ENCODE peak calls at places on chromosomes 13 and 19, in seven cellular contexts. One of them, this sample, is unnamed.

GRCh38 chr19:4206818-4207484 is 22.4 kb upstream of the EBI3 start:
- DNase-seq in H1: no peak
- DNase-seq in IMR-90: peak
- DNase-seq in neuronal stem cell: no peak
- DNase-seq in mesendoderm: peak
- DNase-seq in mesenchymal stem cell: peak
- DNase-seq in trophoblast cell: no peak
- DNase-seq in this sample: no peak

GRCh38 chr13:100650321-100650720 is 24.3 kb downstream of the TMTC4 start:
- DNase-seq in H1: no peak
- DNase-seq in IMR-90: no peak
- DNase-seq in neuronal stem cell: no peak
- DNase-seq in mesendoderm: no peak
- DNase-seq in mesenchymal stem cell: no peak
- DNase-seq in trophoblast cell: no peak
- DNase-seq in this sample: no peak

GRCh38 chr13:30616927-30617314 is 799 bp upstream of the USPL1 start:
- DNase-seq in H1: peak
- DNase-seq in IMR-90: peak
- DNase-seq in neuronal stem cell: no peak
- DNase-seq in mesendoderm: peak
- DNase-seq in mesenchymal stem cell: peak
- DNase-seq in trophoblast cell: peak
- DNase-seq in this sample: no peak

GRCh38 chr19:7266832-7267231 is 27.4 kb downstream of the INSR start:
- DNase-seq in H1: no peak
- DNase-seq in IMR-90: no peak
- DNase-seq in neuronal stem cell: no peak
- DNase-seq in mesendoderm: no peak
- DNase-seq in mesenchymal stem cell: no peak
- DNase-seq in trophoblast cell: no peak
- DNase-seq in this sample: no peak

GRCh38 chr13:99986751-99987150 is 5.2 kb downstream of the ZIC2 start:
- DNase-seq in H1: no peak
- DNase-seq in IMR-90: no peak
- DNase-seq in neuronal stem cell: no peak
- DNase-seq in mesendoderm: peak
- DNase-seq in mesenchymal stem cell: no peak
- DNase-seq in trophoblast cell: no peak
- DNase-seq in this sample: no peak

GRCh38 chr13:110062077-110062776 is 244.7 kb downstream of the COL4A1 start:
- DNase-seq in H1: no peak
- DNase-seq in IMR-90: peak
- DNase-seq in neuronal stem cell: no peak
- DNase-seq in mesendoderm: no peak
- DNase-seq in mesenchymal stem cell: no peak
- DNase-seq in trophoblast cell: no peak
- DNase-seq in this sample: no peak

GRCh38 chr19:55626350-55626749 is 2.0 kb upstream of the ZNF784 start:
- DNase-seq in H1: no peak
- DNase-seq in IMR-90: no peak
- DNase-seq in neuronal stem cell: no peak
- DNase-seq in mesendoderm: no peak
- DNase-seq in mesenchymal stem cell: no peak
- DNase-seq in trophoblast cell: no peak
- DNase-seq in this sample: no peak

GRCh38 chr19:50496189-50497029 is 14.6 kb downstream of the JOSD2 start:
- DNase-seq in H1: no peak
- DNase-seq in IMR-90: no peak
- DNase-seq in neuronal stem cell: no peak
- DNase-seq in mesendoderm: peak
- DNase-seq in mesenchymal stem cell: no peak
- DNase-seq in trophoblast cell: no peak
- DNase-seq in this sample: peak

GRCh38 chr13:44739539-44739938 is 163.4 kb upstream of the TSC22D1 start:
- DNase-seq in H1: no peak
- DNase-seq in IMR-90: peak
- DNase-seq in neuronal stem cell: no peak
- DNase-seq in mesendoderm: peak
- DNase-seq in mesenchymal stem cell: peak
- DNase-seq in trophoblast cell: peak
- DNase-seq in this sample: peak

GRCh38 chr19:15629003-15629880 is 11.5 kb upstream of the CYP4F3 start:
- DNase-seq in H1: no peak
- DNase-seq in IMR-90: peak
- DNase-seq in neuronal stem cell: peak
- DNase-seq in mesendoderm: peak
- DNase-seq in mesenchymal stem cell: no peak
- DNase-seq in trophoblast cell: peak
- DNase-seq in this sample: peak

GRCh38 chr19:29793116-29793727 is 18.6 kb upstream of the CCNE1 start:
- DNase-seq in H1: no peak
- DNase-seq in IMR-90: no peak
- DNase-seq in neuronal stem cell: no peak
- DNase-seq in mesendoderm: no peak
- DNase-seq in mesenchymal stem cell: no peak
- DNase-seq in trophoblast cell: no peak
- DNase-seq in this sample: no peak

GRCh38 chr13:54424344-54424743 is 1395.7 kb downstream of the OLFM4 start:
- DNase-seq in H1: no peak
- DNase-seq in IMR-90: no peak
- DNase-seq in neuronal stem cell: no peak
- DNase-seq in mesendoderm: peak
- DNase-seq in mesenchymal stem cell: no peak
- DNase-seq in trophoblast cell: no peak
- DNase-seq in this sample: no peak

GRCh38 chr13:44819245-44819644 is 170.0 kb downstream of the NUFIP1 start:
- DNase-seq in H1: no peak
- DNase-seq in IMR-90: peak
- DNase-seq in neuronal stem cell: no peak
- DNase-seq in mesendoderm: peak
- DNase-seq in mesenchymal stem cell: peak
- DNase-seq in trophoblast cell: peak
- DNase-seq in this sample: no peak

GRCh38 chr13:28535734-28536133 is 40.8 kb upstream of the FLT1 start:
- DNase-seq in H1: no peak
- DNase-seq in IMR-90: no peak
- DNase-seq in neuronal stem cell: no peak
- DNase-seq in mesendoderm: no peak
- DNase-seq in mesenchymal stem cell: no peak
- DNase-seq in trophoblast cell: no peak
- DNase-seq in this sample: no peak

GRCh38 chr19:49349567-49349966 is 12.6 kb downstream of the TEAD2 start:
- DNase-seq in H1: no peak
- DNase-seq in IMR-90: no peak
- DNase-seq in neuronal stem cell: no peak
- DNase-seq in mesendoderm: no peak
- DNase-seq in mesenchymal stem cell: no peak
- DNase-seq in trophoblast cell: no peak
- DNase-seq in this sample: no peak

GRCh38 chr19:39539165-39539518 is 819 bp downstream of the EID2 start:
- DNase-seq in H1: no peak
- DNase-seq in IMR-90: peak
- DNase-seq in neuronal stem cell: no peak
- DNase-seq in mesendoderm: peak
- DNase-seq in mesenchymal stem cell: no peak
- DNase-seq in trophoblast cell: no peak
- DNase-seq in this sample: no peak

GRCh38 chr19:38389101-38389925 is 816 bp downstream of the SPRED3 start:
- DNase-seq in H1: no peak
- DNase-seq in IMR-90: peak
- DNase-seq in neuronal stem cell: peak
- DNase-seq in mesendoderm: peak
- DNase-seq in mesenchymal stem cell: peak
- DNase-seq in trophoblast cell: no peak
- DNase-seq in this sample: peak

GRCh38 chr19:5387472-5387871 is 46.9 kb upstream of the PTPRS start:
- DNase-seq in H1: no peak
- DNase-seq in IMR-90: no peak
- DNase-seq in neuronal stem cell: no peak
- DNase-seq in mesendoderm: no peak
- DNase-seq in mesenchymal stem cell: no peak
- DNase-seq in trophoblast cell: no peak
- DNase-seq in this sample: no peak
- H3K9ac ChIP-seq in H1: no peak
- H3K9ac ChIP-seq in IMR-90: no peak
- H3K9ac ChIP-seq in neuronal stem cell: no peak
- H3K9ac ChIP-seq in mesendoderm: no peak
- H3K9ac ChIP-seq in mesenchymal stem cell: no peak
- H3K9ac ChIP-seq in trophoblast cell: no peak
- H3K9ac ChIP-seq in this sample: no peak

GRCh38 chr13:106348032-106348431 is 187.4 kb downstream of the EFNB2 start:
- DNase-seq in H1: no peak
- DNase-seq in IMR-90: peak
- DNase-seq in neuronal stem cell: peak
- DNase-seq in mesendoderm: peak
- DNase-seq in mesenchymal stem cell: peak
- DNase-seq in trophoblast cell: peak
- DNase-seq in this sample: no peak

GRCh38 chr13:106349080-106349841 is 186.2 kb downstream of the EFNB2 start:
- DNase-seq in H1: peak
- DNase-seq in IMR-90: peak
- DNase-seq in neuronal stem cell: peak
- DNase-seq in mesendoderm: peak
- DNase-seq in mesenchymal stem cell: peak
- DNase-seq in trophoblast cell: no peak
- DNase-seq in this sample: peak

GRCh38 chr13:106354961-106355360 is 180.5 kb downstream of the EFNB2 start:
- DNase-seq in H1: no peak
- DNase-seq in IMR-90: no peak
- DNase-seq in neuronal stem cell: no peak
- DNase-seq in mesendoderm: no peak
- DNase-seq in mesenchymal stem cell: no peak
- DNase-seq in trophoblast cell: no peak
- DNase-seq in this sample: no peak

GRCh38 chr13:106352850-106353249 is 182.6 kb downstream of the EFNB2 start:
- DNase-seq in H1: no peak
- DNase-seq in IMR-90: peak
- DNase-seq in neuronal stem cell: no peak
- DNase-seq in mesendoderm: no peak
- DNase-seq in mesenchymal stem cell: peak
- DNase-seq in trophoblast cell: no peak
- DNase-seq in this sample: no peak

DNA sequence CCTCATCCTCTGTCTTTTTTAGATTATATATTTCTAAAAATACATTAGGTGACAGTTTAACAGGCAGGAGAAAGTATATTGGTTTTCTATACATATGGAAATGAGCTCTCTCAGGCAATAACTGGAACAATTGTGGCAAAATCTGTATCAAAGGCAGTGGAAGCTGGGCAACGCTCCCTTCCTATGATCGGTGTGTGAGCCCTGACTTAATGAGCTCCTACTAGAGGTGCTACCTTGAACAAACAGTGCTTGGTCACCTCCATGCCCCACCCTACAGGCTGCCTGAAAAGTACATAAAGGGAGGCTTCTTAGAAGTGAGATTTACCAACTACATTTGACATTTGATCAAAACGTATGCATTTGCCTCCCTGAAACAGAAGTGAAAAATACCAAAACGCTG is 185.3 kb downstream of the EFNB2 start:
- DNase-seq in H1: no peak
- DNase-seq in IMR-90: no peak
- DNase-seq in neuronal stem cell: no peak
- DNase-seq in mesendoderm: peak
- DNase-seq in mesenchymal stem cell: no peak
- DNase-seq in trophoblast cell: no peak
- DNase-seq in this sample: no peak
- H4K8ac ChIP-seq in H1: no peak
- H4K8ac ChIP-seq in IMR-90: no peak
- H4K8ac ChIP-seq in neuronal stem cell: no peak
- H4K8ac ChIP-seq in mesendoderm: no peak
- H4K8ac ChIP-seq in mesenchymal stem cell: no peak
- H4K8ac ChIP-seq in trophoblast cell: no peak
- H4K8ac ChIP-seq in this sample: no peak

DNA sequence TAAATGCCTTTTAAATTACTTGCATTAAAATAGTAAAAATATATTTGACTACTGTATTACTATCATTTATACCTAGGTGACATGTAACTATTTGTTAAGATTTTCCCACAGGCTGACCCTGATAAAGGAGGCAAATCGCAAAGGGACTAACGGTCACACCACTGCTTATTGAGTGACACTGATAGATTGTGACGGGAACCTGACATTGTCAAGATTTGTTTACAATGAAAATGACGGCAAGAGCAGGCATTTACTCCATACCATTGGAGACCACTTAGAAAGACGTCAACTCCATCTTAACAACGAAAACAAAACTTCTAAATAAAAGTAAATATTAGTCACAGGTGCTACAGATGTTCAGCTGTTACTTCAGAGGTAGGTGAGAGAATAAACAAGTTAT is 289.0 kb downstream of the DACH1 start:
- DNase-seq in H1: no peak
- DNase-seq in IMR-90: no peak
- DNase-seq in neuronal stem cell: no peak
- DNase-seq in mesendoderm: peak
- DNase-seq in mesenchymal stem cell: no peak
- DNase-seq in trophoblast cell: no peak
- DNase-seq in this sample: no peak
- H3K9ac ChIP-seq in H1: no peak
- H3K9ac ChIP-seq in IMR-90: no peak
- H3K9ac ChIP-seq in neuronal stem cell: no peak
- H3K9ac ChIP-seq in mesendoderm: no peak
- H3K9ac ChIP-seq in mesenchymal stem cell: no peak
- H3K9ac ChIP-seq in trophoblast cell: no peak
- H3K9ac ChIP-seq in this sample: no peak

GRCh38 chr19:5600797-5601196 is 21.8 kb downstream of the SAFB2 start:
- DNase-seq in H1: no peak
- DNase-seq in IMR-90: no peak
- DNase-seq in neuronal stem cell: no peak
- DNase-seq in mesendoderm: no peak
- DNase-seq in mesenchymal stem cell: no peak
- DNase-seq in trophoblast cell: no peak
- DNase-seq in this sample: no peak

GRCh38 chr19:5608271-5608666 is 14.3 kb downstream of the SAFB2 start:
- DNase-seq in H1: no peak
- DNase-seq in IMR-90: no peak
- DNase-seq in neuronal stem cell: no peak
- DNase-seq in mesendoderm: no peak
- DNase-seq in mesenchymal stem cell: no peak
- DNase-seq in trophoblast cell: no peak
- DNase-seq in this sample: no peak

GRCh38 chr19:5607318-5608270 is 15.0 kb downstream of the SAFB2 start:
- DNase-seq in H1: no peak
- DNase-seq in IMR-90: no peak
- DNase-seq in neuronal stem cell: no peak
- DNase-seq in mesendoderm: no peak
- DNase-seq in mesenchymal stem cell: no peak
- DNase-seq in trophoblast cell: no peak
- DNase-seq in this sample: no peak

GRCh38 chr19:5605362-5605761 is 17.2 kb downstream of the SAFB2 start:
- DNase-seq in H1: no peak
- DNase-seq in IMR-90: no peak
- DNase-seq in neuronal stem cell: no peak
- DNase-seq in mesendoderm: no peak
- DNase-seq in mesenchymal stem cell: no peak
- DNase-seq in trophoblast cell: no peak
- DNase-seq in this sample: no peak

DNA sequence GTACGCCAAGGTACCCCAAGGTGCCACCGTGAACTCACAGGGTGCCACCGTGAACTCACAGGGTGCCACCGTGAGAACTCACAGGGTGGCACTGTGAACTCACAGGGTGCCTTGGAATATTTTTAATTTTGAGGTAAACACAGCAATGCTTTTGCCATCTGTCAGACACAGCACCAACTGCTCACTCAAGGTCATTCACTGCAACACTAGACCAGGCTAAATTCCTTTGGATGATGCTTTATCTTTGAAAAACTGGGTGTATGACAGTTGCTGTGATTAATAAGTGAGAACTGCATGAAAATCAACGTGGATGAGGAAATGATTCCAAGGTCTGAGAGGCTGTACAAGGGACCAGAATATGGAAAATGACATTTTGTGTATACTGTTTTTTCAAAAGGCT is 18.9 kb downstream of the SAFB2 start:
- DNase-seq in H1: no peak
- DNase-seq in IMR-90: no peak
- DNase-seq in neuronal stem cell: no peak
- DNase-seq in mesendoderm: no peak
- DNase-seq in mesenchymal stem cell: no peak
- DNase-seq in trophoblast cell: no peak
- DNase-seq in this sample: no peak
- H4K8ac ChIP-seq in H1: no peak
- H4K8ac ChIP-seq in IMR-90: no peak
- H4K8ac ChIP-seq in neuronal stem cell: no peak
- H4K8ac ChIP-seq in mesendoderm: no peak
- H4K8ac ChIP-seq in mesenchymal stem cell: no peak
- H4K8ac ChIP-seq in trophoblast cell: no peak
- H4K8ac ChIP-seq in this sample: no peak